ENCODE peak calls at places on chromosomes 16 and 17, in four cellular contexts. R is cardiac muscle cell, F is prostate gland, O is astrocyte. A is an unnamed sample.

GRCh38 chr17:12178644-12179330 is 158.1 kb downstream of the MAP2K4 start:
- DNase-seq in R (no peak), F (no peak), O (no peak), A (no peak)

GRCh38 chr17:35390663-35391062 is 17.2 kb upstream of the SLFN11 start:
- DNase-seq in R (peak), F (no peak), O (no peak), A (no peak)

GRCh38 chr17:31593806-31594205 is 202.3 kb downstream of the RAB11FIP4 start:
- DNase-seq in R (no peak), F (no peak), O (peak), A (no peak)

GRCh38 chr16:30567160-30567990 is 4.1 kb downstream of the ZNF688 start:
- DNase-seq in R (no peak), F (no peak), O (no peak), A (no peak)

GRCh38 chr16:1786242-1787055 is 3.7 kb downstream of the NUBP2 start:
- DNase-seq in R (no peak), F (no peak), O (no peak), A (no peak)

GRCh38 chr17:50947844-50948514 is 81.8 kb upstream of the TOB1 start:
- DNase-seq in R (no peak), F (peak), O (no peak), A (peak)

GRCh38 chr17:81515530-81516041 is 3.0 kb upstream of the ACTG1 start:
- DNase-seq in R (no peak), F (no peak), O (no peak), A (no peak)

GRCh38 chr17:4919511-4920047 is 12.5 kb upstream of the GP1BA start:
- DNase-seq in R (no peak), F (no peak), O (no peak), A (no peak)

GRCh38 chr17:81382851-81383250 is 12.4 kb upstream of the BAHCC1 start:
- DNase-seq in R (no peak), F (no peak), O (no peak), A (no peak)

GRCh38 chr17:41792835-41793748 is 6.6 kb upstream of the JUP start:
- DNase-seq in R (peak), F (peak), O (peak), A (no peak)

GRCh38 chr16:31458073-31458834 is 1.0 kb upstream of the ARMC5 start:
- DNase-seq in R (peak), F (no peak), O (peak), A (no peak)

GRCh38 chr16:11665071-11665491 is 3.2 kb upstream of the SNN start:
- DNase-seq in R (no peak), F (no peak), O (no peak), A (no peak)

GRCh38 chr17:49337900-49338299 is 24.1 kb downstream of the ZNF652 start:
- DNase-seq in R (peak), F (no peak), O (peak), A (no peak)

GRCh38 chr17:36529121-36529520 is 5.5 kb downstream of the MYO19 start:
- DNase-seq in R (peak), F (no peak), O (peak), A (no peak)

GRCh38 chr17:15965510-15965909 is 20.6 kb downstream of the ADORA2B start:
- DNase-seq in R (no peak), F (no peak), O (no peak), A (no peak)

GRCh38 chr17:45431531-45432404 is 902 bp downstream of the ARHGAP27 start:
- DNase-seq in R (peak), F (peak), O (no peak), A (peak)

GRCh38 chr16:83211711-83212110 is 584.9 kb downstream of the CDH13 start:
- DNase-seq in R (peak), F (no peak), O (no peak), A (no peak)

GRCh38 chr16:67028555-67029248 is at the start of gene CBFB:
- DNase-seq in R (peak), F (peak), O (peak), A (peak)
- TF ChIP-seq CTCF in R (no peak), F (no peak), O (no peak), A (no peak)

GRCh38 chr17:82862758-82863645 is 23.2 kb upstream of the ZNF750 start:
- DNase-seq in R (no peak), F (no peak), O (no peak), A (no peak)
- H3K4me3 ChIP-seq in R (no peak), F (no peak), O (no peak), A (no peak)

GRCh38 chr16:67161595-67162058 is 1.9 kb downstream of the FBXL8 start:
- DNase-seq in R (no peak), F (peak), O (no peak), A (peak)

GRCh38 chr16:67163903-67164558 is 514 bp upstream of the HSF4 start:
- DNase-seq in R (no peak), F (no peak), O (no peak), A (no peak)

GRCh38 chr16:67162439-67163163 is 1.9 kb upstream of the HSF4 start:
- DNase-seq in R (peak), F (no peak), O (no peak), A (no peak)

GRCh38 chr16:67164599-67165061 is at the start of gene HSF4:
- DNase-seq in R (peak), F (peak), O (no peak), A (no peak)

GRCh38 chr16:67163164-67163902 is 1.2 kb upstream of the HSF4 start:
- DNase-seq in R (peak), F (peak), O (peak), A (no peak)
- TF ChIP-seq CTCF in R (no peak), F (no peak), O (no peak), A (no peak)

DNA sequence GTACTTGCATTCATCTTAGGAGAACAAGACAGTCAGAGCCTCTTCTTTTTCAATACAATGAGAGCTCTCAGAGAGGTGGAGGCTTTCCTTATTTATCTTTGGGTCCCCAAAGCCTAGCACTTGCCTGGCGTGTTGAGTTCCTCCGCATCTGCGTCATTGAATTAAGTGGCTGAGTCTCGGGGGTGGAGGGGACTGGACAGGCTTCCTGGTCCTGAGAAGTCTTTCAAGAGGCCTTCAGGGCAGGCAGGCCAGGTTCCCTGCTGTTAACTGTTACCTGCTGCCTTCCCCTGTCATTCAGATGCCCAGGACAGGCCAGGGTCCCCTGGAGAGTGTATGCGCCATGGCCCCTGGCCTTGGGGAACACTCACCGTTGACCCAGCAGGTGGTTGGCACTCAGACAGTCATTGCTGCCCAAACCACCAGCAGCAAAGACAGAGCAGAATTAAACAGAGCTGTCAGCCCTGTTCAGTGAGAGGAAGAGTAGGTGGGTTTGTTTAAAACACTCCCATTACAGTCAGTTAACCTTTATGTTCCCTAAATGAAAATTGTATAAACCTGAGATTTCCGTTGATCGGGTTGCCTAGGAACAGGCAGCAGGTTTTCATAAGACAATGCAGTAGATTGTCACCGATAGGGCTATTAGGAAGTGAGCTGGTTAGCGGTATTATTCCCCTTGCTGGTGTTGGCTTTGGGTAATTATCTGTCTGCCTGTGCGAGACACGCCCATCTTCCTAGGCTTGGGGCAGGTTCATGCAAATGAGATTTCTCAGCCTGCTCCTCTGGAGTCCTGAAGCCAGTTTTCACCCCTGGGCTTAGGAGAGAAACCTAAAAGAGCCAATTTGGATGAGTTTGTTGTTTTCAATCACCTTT is 132.7 kb downstream of the CCDC182 start:
- DNase-seq in R (no peak), F (no peak), O (no peak), A (no peak)
- H3K4me3 ChIP-seq in R (no peak), F (no peak), O (no peak), A (no peak)

DNA sequence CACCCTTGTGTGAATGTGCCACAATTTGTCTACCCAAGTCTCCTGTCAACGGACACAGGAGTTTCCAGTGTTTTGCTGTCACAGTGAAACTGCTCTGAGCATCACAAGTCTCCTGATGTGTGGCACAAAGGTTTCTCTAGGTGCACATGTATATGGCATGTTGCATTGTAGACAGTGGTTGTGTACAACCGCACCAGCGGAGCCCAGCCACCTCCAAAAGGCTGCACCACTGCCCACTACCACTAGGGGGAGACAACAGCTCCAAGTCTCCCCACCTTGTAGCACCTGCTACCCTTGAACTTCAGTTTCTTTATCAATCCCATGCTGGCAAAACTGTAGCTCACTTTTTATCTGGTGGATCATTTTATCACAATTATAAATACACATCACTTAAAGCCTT is 95.5 kb upstream of the ZNF469 start:
- DNase-seq in R (no peak), F (no peak), O (no peak), A (no peak)
- TF ChIP-seq CTCF in R (peak), F (peak), O (peak), A (peak)

DNA sequence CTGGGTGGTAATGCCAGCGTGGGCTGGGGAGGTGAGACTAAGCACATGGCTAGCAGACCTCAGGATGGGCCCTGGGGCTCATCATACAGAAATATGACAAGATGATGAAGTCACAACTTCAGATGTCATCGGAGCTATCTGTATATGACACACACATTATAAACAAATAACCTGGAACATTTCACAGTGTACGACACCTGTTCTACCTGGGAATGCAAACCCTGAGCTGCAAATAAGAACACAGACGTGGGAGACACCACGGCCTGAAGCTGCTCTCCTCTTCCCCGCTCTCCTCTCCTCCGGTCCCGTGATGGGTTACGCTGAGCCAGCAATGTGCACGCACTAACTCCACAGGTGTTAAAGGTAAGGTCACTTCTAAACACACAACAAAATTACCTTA is 4.9 kb downstream of the PLD6 start:
- DNase-seq in R (no peak), F (no peak), O (no peak), A (peak)
- H3K4me3 ChIP-seq in R (no peak), F (no peak), O (no peak), A (no peak)

DNA sequence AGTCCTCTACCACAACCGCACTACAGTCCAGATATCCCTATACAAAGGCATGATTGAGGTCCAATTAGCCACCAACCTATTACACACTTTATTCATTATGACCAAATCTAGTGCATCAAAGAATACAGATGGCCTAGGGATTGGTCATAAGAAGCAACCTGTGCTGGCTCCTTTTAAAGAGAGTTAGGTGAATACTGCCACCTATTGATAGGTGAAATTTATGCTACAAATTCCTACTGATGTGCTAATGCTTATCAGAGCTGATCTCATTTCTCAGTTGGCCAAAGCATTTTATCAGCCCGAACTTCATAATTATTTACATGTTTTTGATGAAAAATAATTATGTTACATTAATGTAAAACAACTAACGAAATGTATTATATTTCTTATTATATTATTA is 166.3 kb downstream of the ANKFN1 start:
- DNase-seq in R (peak), F (peak), O (peak), A (peak)
- TF ChIP-seq CTCF in R (no peak), F (no peak), O (peak), A (peak)

GRCh38 chr16:75160386-75160785 is 12.1 kb downstream of the ZFP1 start:
- DNase-seq in R (no peak), F (no peak), O (no peak), A (no peak)
- H3K4me3 ChIP-seq in R (no peak), F (no peak), O (no peak), A (no peak)

A was measured in LNCaP clone FGC.